ENCODE peak calls at places on chromosomes 5 and 9, in five cellular contexts. S is CD8-positive, alpha-beta T cell; H is ovary; P is mammary epithelial cell; E is endodermal cell. D is an unnamed sample.
A peak's percentile ranks its signal among the peaks of the same experiment; 100 is the strongest.

GRCh38 chr5:153883829-153884228 is 154.9 kb downstream of the FAM114A2 start:
- DNase-seq in S (no peak), H (no peak), P (no peak), E (peak; percentile 60), D (no peak)

GRCh38 chr9:78239506-78239905 is 3.6 kb downstream of the CEP78 start:
- DNase-seq in S (no peak), H (no peak), P (peak; percentile 35), E (no peak), D (no peak)

GRCh38 chr9:512555-513272 is 298.0 kb downstream of the DOCK8 start:
- DNase-seq in S (no peak), H (no peak), P (no peak), E (no peak), D (no peak)

GRCh38 chr5:137604348-137605095 is 105.4 kb upstream of the SPOCK1 start:
- DNase-seq in S (no peak), H (no peak), P (no peak), E (peak; percentile 68), D (no peak)

GRCh38 chr5:10334830-10335229 is 18.7 kb upstream of the MARCHF6 start:
- DNase-seq in S (no peak), H (no peak), P (no peak), E (peak; percentile 22), D (no peak)

GRCh38 chr5:17805426-17805825 is 171.2 kb downstream of the TAF11L14 start:
- DNase-seq in S (no peak), H (no peak), P (peak; percentile 77), E (no peak), D (no peak)

GRCh38 chr9:121735065-121735791 is 83.8 kb downstream of the DAB2IP start:
- DNase-seq in S (no peak), H (no peak), P (peak; percentile 70), E (peak; percentile 93), D (no peak)

GRCh38 chr5:139848508-139849100 is 53.0 kb downstream of the PSD2 start:
- DNase-seq in S (no peak), H (peak; percentile 70), P (no peak), E (no peak), D (no peak)

GRCh38 chr9:134328841-134329575 is 2.8 kb downstream of the RXRA start:
- DNase-seq in S (no peak), H (peak; percentile 68), P (peak; percentile 14), E (no peak), D (no peak)

DNA sequence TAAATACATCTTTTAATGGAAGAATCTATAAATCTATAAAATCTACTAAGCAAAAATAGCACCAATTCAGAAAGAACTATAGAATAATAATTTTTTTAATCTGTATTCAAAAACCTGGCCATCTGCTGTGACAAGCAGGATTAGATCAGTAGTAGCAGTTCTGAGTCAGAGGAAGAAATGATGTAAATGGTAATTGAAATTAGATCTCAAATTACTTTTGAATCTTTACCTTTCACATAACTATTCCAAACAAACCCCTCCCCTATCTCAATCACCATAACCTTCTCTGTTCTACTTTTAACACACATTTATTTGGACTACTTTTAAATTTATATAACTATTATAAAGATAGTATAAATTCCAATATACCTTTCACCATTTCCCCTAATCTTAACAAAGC is 727.8 kb upstream of the FAM174A start:
- DNase-seq in S (no peak), H (no peak), P (no peak), E (no peak), D (no peak)
- H3K27me3 ChIP-seq in S (no peaks in the 10 kb centered on the region), H (no peaks in the 10 kb centered on the region), P (no peaks in the 10 kb centered on the region), E (no peaks in the 10 kb centered on the region), D (no peaks in the 10 kb centered on the region)

GRCh38 chr9:93589688-93590087 is 13.3 kb downstream of the PHF2 start:
- DNase-seq in S (peak; percentile 47), H (no peak), P (no peak), E (peak; percentile 44), D (no peak)
- H3K4me1 ChIP-seq in S (peaks cover 12% of the 10 kb centered on the region), H (peaks cover 10% of the 10 kb centered on the region), P (peaks cover 9% of the 10 kb centered on the region), E (peaks cover 3% of the 10 kb centered on the region), D (peaks cover 16% of the 10 kb centered on the region)

GRCh38 chr5:177511796-177512675 is 2.4 kb upstream of the DOK3 start:
- DNase-seq in S (no peak), H (no peak), P (no peak), E (no peak), D (no peak)

GRCh38 chr5:177511181-177511580 is 1.6 kb upstream of the DOK3 start:
- DNase-seq in S (no peak), H (no peak), P (no peak), E (no peak), D (no peak)

GRCh38 chr5:177509361-177509951 is at the start of gene DOK3:
- DNase-seq in S (no peak), H (no peak), P (no peak), E (no peak), D (no peak)

GRCh38 chr5:177509991-177510566 is 453 bp upstream of the DOK3 start:
- DNase-seq in S (no peak), H (no peak), P (no peak), E (no peak), D (no peak)

DNA sequence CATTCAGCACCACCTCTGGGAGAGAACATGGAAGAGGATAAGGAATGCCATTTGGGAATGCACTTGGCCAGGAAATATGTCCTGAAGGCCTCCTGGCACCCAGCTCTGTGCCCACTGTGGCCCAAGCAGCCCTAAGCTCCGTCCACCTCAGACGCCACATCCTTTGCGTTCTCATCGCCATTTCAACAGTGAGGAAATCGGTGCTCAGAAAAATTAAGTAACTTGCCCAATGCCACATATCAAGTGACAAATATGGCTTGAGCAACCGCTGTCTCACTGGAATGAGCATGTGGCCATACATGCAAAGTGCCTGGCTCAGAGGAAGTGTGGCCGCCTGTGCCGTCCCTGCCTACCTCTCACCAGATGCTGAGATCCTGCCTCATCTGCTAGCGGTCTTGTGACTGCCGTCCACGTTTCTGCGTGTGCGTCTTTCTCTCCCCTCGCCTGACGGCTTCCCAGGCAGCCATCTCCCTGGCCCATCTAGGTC is 984 bp upstream of the DOK3 start:
- DNase-seq in S (no peak), H (no peak), P (no peak), E (no peak), D (no peak)
- TF ChIP-seq CTCF in S (no peak), H (no peak), P (no peak), E (no peak), D (no peak)

DNA sequence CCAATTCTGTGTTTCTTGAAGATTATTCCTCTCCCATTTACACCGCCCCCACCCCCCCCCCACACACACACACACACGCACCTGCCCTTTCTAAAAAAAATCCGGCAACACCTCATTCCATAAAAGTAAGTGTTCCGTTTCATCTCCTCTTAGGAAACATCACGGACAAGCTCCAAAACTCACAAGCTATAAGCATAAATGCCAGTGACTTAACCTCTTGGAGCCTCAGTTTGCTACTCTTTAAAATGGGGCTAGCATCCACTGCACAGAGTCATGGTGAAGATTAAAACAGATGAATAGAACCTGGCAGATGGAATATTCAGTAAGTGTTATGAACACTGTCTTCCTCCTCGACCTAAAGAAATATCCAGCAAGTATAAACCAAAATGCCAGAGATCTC is 70.5 kb downstream of the PCDH1 start:
- DNase-seq in S (no peak), H (no peak), P (no peak), E (no peak), D (no peak)
- H3K27me3 ChIP-seq in S (peaks cover 5% of the 10 kb centered on the region), H (no peaks in the 10 kb centered on the region), P (no peaks in the 10 kb centered on the region), E (no peaks in the 10 kb centered on the region), D (no peaks in the 10 kb centered on the region)

GRCh38 chr5:16597946-16598694 is 18.7 kb downstream of the RETREG1 start:
- DNase-seq in S (no peak), H (no peak), P (no peak), E (no peak), D (no peak)
- H3K4me1 ChIP-seq in S (peaks cover 25% of the 10 kb centered on the region), H (no peaks in the 10 kb centered on the region), P (peaks cover 4% of the 10 kb centered on the region), E (no peaks in the 10 kb centered on the region), D (no peaks in the 10 kb centered on the region)

GRCh38 chr5:1366514-1366913 is 21.6 kb upstream of the CLPTM1L start:
- DNase-seq in S (no peak), H (no peak), P (no peak), E (no peak), D (no peak)

GRCh38 chr5:1368756-1369155 is 23.9 kb upstream of the CLPTM1L start:
- DNase-seq in S (no peak), H (no peak), P (no peak), E (no peak), D (no peak)

GRCh38 chr5:1364211-1364610 is 19.3 kb upstream of the CLPTM1L start:
- DNase-seq in S (no peak), H (no peak), P (no peak), E (no peak), D (no peak)

GRCh38 chr5:1368236-1368635 is 23.3 kb upstream of the CLPTM1L start:
- DNase-seq in S (no peak), H (no peak), P (no peak), E (no peak), D (no peak)

GRCh38 chr5:1367149-1367548 is 22.2 kb upstream of the CLPTM1L start:
- DNase-seq in S (no peak), H (no peak), P (no peak), E (no peak), D (no peak)
- TF ChIP-seq CTCF in S (no peak), H (no peak), P (no peak), E (no peak), D (no peak)

GRCh38 chr5:168877132-168877895 is 298.1 kb upstream of the PANK3 start:
- DNase-seq in S (no peak), H (no peak), P (no peak), E (no peak), D (no peak)
- H3K27me3 ChIP-seq in S (no peaks in the 10 kb centered on the region), H (no peaks in the 10 kb centered on the region), P (no peaks in the 10 kb centered on the region), E (no peaks in the 10 kb centered on the region), D (no peaks in the 10 kb centered on the region)